ENCODE peak calls at places on chromosomes 6 and 20, in five cellular contexts. G is breast epithelium, X is transverse colon, E is GM12892, D is HCT116. R is an unnamed sample.
A peak's percentile ranks its signal among the peaks of the same experiment; 100 is the strongest.

GRCh38 chr6:90478789-90479602 is 107.9 kb downstream of the MAP3K7 start:
- DNase-seq in G (peak; percentile 93), X (peak; percentile 89), E (no peak), D (peak; percentile 87), R (peak; percentile 41)

GRCh38 chr6:22583927-22584326 is 14.6 kb downstream of the HDGFL1 start:
- DNase-seq in G (no peak), X (no peak), E (no peak), D (no peak), R (no peak)

GRCh38 chr20:48687097-48687800 is 140.6 kb downstream of the PREX1 start:
- DNase-seq in G (no peak), X (no peak), E (no peak), D (no peak), R (no peak)

GRCh38 chr6:16674666-16675392 is 86.4 kb downstream of the ATXN1 start:
- DNase-seq in G (no peak), X (no peak), E (no peak), D (no peak), R (no peak)

GRCh38 chr20:24634855-24635254 is 165.4 kb downstream of the SYNDIG1 start:
- DNase-seq in G (no peak), X (no peak), E (no peak), D (peak; percentile 29), R (no peak)

GRCh38 chr6:26457407-26457795 is 354 bp upstream of the BTN2A1 start:
- DNase-seq in G (no peak), X (peak; percentile 22), E (no peak), D (no peak), R (no peak)

GRCh38 chr6:2209226-2209809 is 36.1 kb downstream of the GMDS start:
- DNase-seq in G (peak; percentile 28), X (peak; percentile 77), E (no peak), D (peak; percentile 45), R (peak; percentile 15)

GRCh38 chr6:151317206-151317994 is 74.0 kb downstream of the ZBTB2 start:
- DNase-seq in G (no peak), X (no peak), E (no peak), D (no peak), R (no peak)

GRCh38 chr6:44512868-44513641 is 125.5 kb downstream of the CDC5L start:
- DNase-seq in G (peak; percentile 30), X (no peak), E (no peak), D (peak; percentile 12), R (no peak)

GRCh38 chr20:19566226-19566960 is 191.7 kb upstream of the RIN2 start:
- DNase-seq in G (no peak), X (no peak), E (no peak), D (no peak), R (no peak)

GRCh38 chr20:23776067-23776771 is 25.5 kb upstream of the CST1 start:
- DNase-seq in G (no peak), X (no peak), E (no peak), D (no peak), R (no peak)

GRCh38 chr6:144344651-144345050 is 59.5 kb downstream of the UTRN start:
- DNase-seq in G (no peak), X (no peak), E (no peak), D (no peak), R (no peak)

GRCh38 chr6:69090132-69090531 is 455.1 kb downstream of the ADGRB3 start:
- DNase-seq in G (no peak), X (no peak), E (no peak), D (no peak), R (no peak)

GRCh38 chr20:9035129-9035528 is 33.8 kb upstream of the PLCB4 start:
- DNase-seq in G (no peak), X (no peak), E (no peak), D (peak; percentile 21), R (no peak)

GRCh38 chr20:12090920-12091319 is 173.2 kb downstream of the BTBD3 start:
- DNase-seq in G (no peak), X (no peak), E (no peak), D (no peak), R (no peak)

GRCh38 chr20:43954704-43955243 is 40.1 kb downstream of the TOX2 start:
- DNase-seq in G (no peak), X (no peak), E (no peak), D (no peak), R (no peak)

GRCh38 chr20:38307371-38308046 is 3.6 kb downstream of the BPI start:
- DNase-seq in G (no peak), X (no peak), E (no peak), D (no peak), R (no peak)

GRCh38 chr6:142821164-142821716 is 123.7 kb downstream of the HIVEP2 start:
- DNase-seq in G (no peak), X (no peak), E (no peak), D (no peak), R (no peak)

GRCh38 chr6:163324928-163325784 is 89.4 kb upstream of the QKI start:
- DNase-seq in G (no peak), X (no peak), E (no peak), D (no peak), R (no peak)

GRCh38 chr20:44700306-44700705 is 14.9 kb upstream of the CCN5 start:
- DNase-seq in G (no peak), X (no peak), E (no peak), D (no peak), R (no peak)

GRCh38 chr6:162942860-162943259 is 215.1 kb downstream of the PACRG start:
- DNase-seq in G (no peak), X (no peak), E (no peak), D (no peak), R (no peak)

GRCh38 chr6:163098827-163099469 is 315.6 kb upstream of the QKI start:
- DNase-seq in G (no peak), X (no peak), E (no peak), D (no peak), R (no peak)

GRCh38 chr6:38207371-38207770 is 387.8 kb downstream of the ZFAND3 start:
- DNase-seq in G (no peak), X (no peak), E (no peak), D (no peak), R (no peak)

GRCh38 chr20:44651507-44652373 is at the start of gene ADA:
- DNase-seq in G (no peak), X (peak; percentile 79), E (no peak), D (no peak), R (no peak)

GRCh38 chr20:50193169-50193850 is 2.7 kb downstream of the CEBPB start:
- DNase-seq in G (no peak), X (no peak), E (no peak), D (no peak), R (no peak)

GRCh38 chr6:142693446-142693845 is 251.5 kb downstream of the HIVEP2 start:
- DNase-seq in G (no peak), X (no peak), E (no peak), D (no peak), R (no peak)

GRCh38 chr6:15533379-15534044 is 129.3 kb downstream of the DTNBP1 start:
- DNase-seq in G (no peak), X (no peak), E (no peak), D (no peak), R (no peak)

GRCh38 chr20:31608256-31608980 is 3.3 kb downstream of the ID1 start:
- DNase-seq in G (peak; percentile 71), X (peak; percentile 92), E (no peak), D (peak; percentile 91), R (no peak)

GRCh38 chr6:26020983-26021349 is 58.4 kb downstream of the TRIM38 start:
- DNase-seq in G (peak; percentile 60), X (peak; percentile 67), E (no peak), D (peak; percentile 72), R (no peak)

GRCh38 chr20:43727980-43728590 is 1.3 kb upstream of the GTSF1L start:
- DNase-seq in G (no peak), X (peak; percentile 30), E (no peak), D (no peak), R (peak; percentile 58)

GRCh38 chr20:22729180-22729579 is 144.8 kb upstream of the FOXA2 start:
- DNase-seq in G (no peak), X (no peak), E (no peak), D (no peak), R (no peak)

GRCh38 chr6:87661016-87661415 is 41.0 kb downstream of the AKIRIN2 start:
- DNase-seq in G (no peak), X (no peak), E (no peak), D (no peak), R (no peak)

DNA sequence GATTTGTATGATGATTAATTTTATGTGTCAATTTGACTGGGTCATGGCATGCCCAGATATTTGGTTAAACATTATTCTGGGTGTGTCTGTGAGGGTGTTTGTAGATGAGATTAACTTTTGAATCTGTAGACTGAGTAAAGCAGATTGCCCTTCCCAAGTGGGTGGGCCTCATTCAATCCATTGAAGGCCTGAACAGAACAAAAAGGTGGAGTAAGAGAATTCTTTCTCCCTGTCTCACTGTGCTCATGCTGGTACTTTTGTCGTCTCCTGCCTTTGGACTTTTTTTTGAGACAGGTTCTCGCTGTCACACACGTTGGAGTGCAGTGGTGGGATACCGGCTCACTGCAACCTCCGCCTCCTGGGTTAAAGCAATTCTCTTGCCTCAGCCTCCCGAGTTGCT is 72.0 kb upstream of the EPB41L1 start:
- DNase-seq in G (no peak), X (no peak), E (no peak), D (no peak), R (no peak)
- TF ChIP-seq POLR2AphosphoS5 in G (no peak), X (no peak), E (no peak), D (no peak), R (no peak)

DNA sequence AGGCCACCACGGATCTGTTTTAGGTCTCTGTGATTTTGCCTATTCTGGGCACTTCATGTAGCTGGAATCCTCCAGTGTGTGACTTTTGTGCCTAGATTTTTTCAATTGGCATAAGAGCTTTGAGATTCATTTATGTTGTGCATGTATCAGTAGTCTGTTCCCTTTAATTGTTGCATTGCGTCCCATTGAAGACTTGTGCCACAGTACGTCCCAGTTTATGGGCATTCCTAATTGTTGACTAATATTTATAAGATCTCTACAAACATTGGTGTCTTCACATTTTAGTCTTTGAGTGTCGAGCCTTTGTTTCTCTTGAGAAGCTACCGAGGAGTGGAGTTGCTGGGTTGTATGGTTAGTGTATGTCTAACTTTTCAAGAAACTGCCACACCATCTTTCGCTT is 704 bp upstream of the FAM210B start:
- DNase-seq in G (no peak), X (no peak), E (no peak), D (no peak), R (no peak)
- TF ChIP-seq POLR2AphosphoS5 in G (no peak), X (no peak), E (no peak), D (no peak), R (no peak)

DNA sequence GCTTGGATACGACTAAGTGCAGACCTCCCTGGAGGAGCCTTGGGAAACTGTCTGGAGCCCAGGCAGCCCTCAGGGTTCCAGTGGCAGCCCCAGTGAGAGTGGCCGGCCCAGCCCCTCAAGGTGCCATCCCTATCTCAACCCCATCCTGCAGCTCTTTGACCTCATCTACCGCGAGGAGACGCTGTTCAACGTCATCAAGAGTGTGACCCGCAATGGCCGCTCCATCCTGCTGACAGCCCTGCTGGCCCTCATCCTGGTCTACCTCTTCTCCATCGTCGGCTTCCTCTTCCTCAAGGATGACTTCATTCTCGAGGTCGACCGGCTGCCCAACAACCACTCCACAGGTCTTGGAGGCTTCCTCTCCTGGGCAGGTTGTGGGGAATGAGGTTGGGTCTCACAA is 20.7 kb downstream of the UQCC2 start:
- DNase-seq in G (no peak), X (no peak), E (no peak), D (no peak), R (no peak)
- TF ChIP-seq POLR2AphosphoS5 in G (no peak), X (no peak), E (no peak), D (no peak), R (no peak)

DNA sequence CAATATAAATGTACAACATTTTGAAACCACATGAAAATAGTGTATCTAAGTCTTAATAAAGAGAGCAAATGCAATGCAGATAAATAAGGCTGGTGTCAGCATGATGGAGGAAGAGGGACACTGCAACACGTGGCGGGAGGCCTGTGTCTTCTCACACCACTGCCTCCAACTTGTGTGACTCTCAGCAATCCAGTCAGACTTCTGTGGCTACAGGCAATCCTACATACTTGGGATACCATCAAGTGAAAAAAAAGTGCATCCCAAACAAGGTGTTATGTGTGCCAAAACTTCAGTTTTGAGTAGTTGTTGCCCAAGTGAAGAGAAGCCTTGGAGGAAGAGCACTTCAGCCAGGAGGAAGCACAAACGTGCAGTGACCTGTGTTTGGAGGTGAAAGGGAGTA is 68.6 kb downstream of the PKIB start:
- DNase-seq in G (no peak), X (no peak), E (no peak), D (no peak), R (no peak)
- TF ChIP-seq POLR2AphosphoS5 in G (no peak), X (no peak), E (no peak), D (no peak), R (no peak)